ENCODE peak calls at places on chromosomes 5 and 9, in six cellular contexts. One of them, this sample, is unnamed. For H3K27me3, the result is how much of the 10 kb centered on the place peaks cover.

GRCh38 chr5:51371052-51371451 is 12.2 kb upstream of the ISL1 start:
- DNase-seq in aorta: no peak
- DNase-seq in right lobe of liver: no peak
- DNase-seq in fibroblast of lung: no peak
- DNase-seq in CD8-positive, alpha-beta T cell: no peak
- DNase-seq in cardiac muscle cell: no peak
- DNase-seq in this sample: no peak

GRCh38 chr5:156936972-156937371 is 26.1 kb downstream of the TIMD4 start:
- DNase-seq in fibroblast of lung: no peak
- DNase-seq in CD8-positive, alpha-beta T cell: no peak
- DNase-seq in aorta: no peak
- DNase-seq in right lobe of liver: no peak
- DNase-seq in cardiac muscle cell: no peak
- DNase-seq in this sample: no peak

GRCh38 chr5:168217497-168217896 is 73.9 kb upstream of the WWC1 start:
- DNase-seq in CD8-positive, alpha-beta T cell: no peak
- DNase-seq in fibroblast of lung: no peak
- DNase-seq in aorta: no peak
- DNase-seq in cardiac muscle cell: no peak
- DNase-seq in right lobe of liver: no peak
- DNase-seq in this sample: no peak

GRCh38 chr5:150116667-150117395 is 30.5 kb upstream of the CSF1R start:
- DNase-seq in cardiac muscle cell: no peak
- DNase-seq in CD8-positive, alpha-beta T cell: no peak
- DNase-seq in right lobe of liver: peak
- DNase-seq in aorta: peak
- DNase-seq in fibroblast of lung: no peak
- DNase-seq in this sample: no peak

GRCh38 chr5:181221792-181222629 is 1.1 kb upstream of the TRIM41 start:
- DNase-seq in CD8-positive, alpha-beta T cell: peak
- DNase-seq in cardiac muscle cell: peak
- DNase-seq in aorta: peak
- DNase-seq in right lobe of liver: peak
- DNase-seq in fibroblast of lung: peak
- DNase-seq in this sample: peak

GRCh38 chr5:81759632-81760005 is 8.7 kb upstream of the SSBP2 start:
- DNase-seq in aorta: no peak
- DNase-seq in right lobe of liver: no peak
- DNase-seq in cardiac muscle cell: no peak
- DNase-seq in CD8-positive, alpha-beta T cell: no peak
- DNase-seq in fibroblast of lung: no peak
- DNase-seq in this sample: no peak

GRCh38 chr9:86036555-86036954 is 62.8 kb downstream of the GOLM1 start:
- DNase-seq in right lobe of liver: no peak
- DNase-seq in cardiac muscle cell: no peak
- DNase-seq in fibroblast of lung: no peak
- DNase-seq in CD8-positive, alpha-beta T cell: no peak
- DNase-seq in aorta: no peak
- DNase-seq in this sample: no peak

GRCh38 chr5:134932508-134932907 is 27.6 kb downstream of the PCBD2 start:
- DNase-seq in right lobe of liver: no peak
- DNase-seq in cardiac muscle cell: no peak
- DNase-seq in aorta: no peak
- DNase-seq in CD8-positive, alpha-beta T cell: no peak
- DNase-seq in fibroblast of lung: no peak
- DNase-seq in this sample: no peak

GRCh38 chr9:29826421-29826820 is 2253.1 kb upstream of the C9orf72 start:
- DNase-seq in CD8-positive, alpha-beta T cell: no peak
- DNase-seq in fibroblast of lung: no peak
- DNase-seq in right lobe of liver: no peak
- DNase-seq in cardiac muscle cell: no peak
- DNase-seq in aorta: no peak
- DNase-seq in this sample: no peak

GRCh38 chr5:30698217-30698616 is 495.3 kb upstream of the CDH6 start:
- DNase-seq in aorta: no peak
- DNase-seq in CD8-positive, alpha-beta T cell: no peak
- DNase-seq in fibroblast of lung: no peak
- DNase-seq in cardiac muscle cell: no peak
- DNase-seq in right lobe of liver: no peak
- DNase-seq in this sample: no peak

GRCh38 chr5:220008-220407 is 1.9 kb downstream of the SDHA start:
- DNase-seq in fibroblast of lung: no peak
- DNase-seq in cardiac muscle cell: no peak
- DNase-seq in right lobe of liver: no peak
- DNase-seq in aorta: no peak
- DNase-seq in CD8-positive, alpha-beta T cell: no peak
- DNase-seq in this sample: no peak

GRCh38 chr9:5612187-5612535 is 16.7 kb upstream of the RIC1 start:
- DNase-seq in cardiac muscle cell: no peak
- DNase-seq in right lobe of liver: no peak
- DNase-seq in fibroblast of lung: no peak
- DNase-seq in CD8-positive, alpha-beta T cell: no peak
- DNase-seq in aorta: no peak
- DNase-seq in this sample: no peak

GRCh38 chr9:5610491-5610890 is 18.4 kb upstream of the RIC1 start:
- DNase-seq in right lobe of liver: no peak
- DNase-seq in cardiac muscle cell: no peak
- DNase-seq in CD8-positive, alpha-beta T cell: no peak
- DNase-seq in aorta: no peak
- DNase-seq in fibroblast of lung: no peak
- DNase-seq in this sample: no peak

GRCh38 chr9:5614192-5614591 is 14.7 kb upstream of the RIC1 start:
- DNase-seq in aorta: no peak
- DNase-seq in cardiac muscle cell: no peak
- DNase-seq in right lobe of liver: no peak
- DNase-seq in fibroblast of lung: no peak
- DNase-seq in CD8-positive, alpha-beta T cell: no peak
- DNase-seq in this sample: no peak

GRCh38 chr9:5611321-5612186 is 17.4 kb upstream of the RIC1 start:
- DNase-seq in fibroblast of lung: peak
- DNase-seq in CD8-positive, alpha-beta T cell: no peak
- DNase-seq in aorta: no peak
- DNase-seq in right lobe of liver: no peak
- DNase-seq in cardiac muscle cell: no peak
- DNase-seq in this sample: no peak

DNA sequence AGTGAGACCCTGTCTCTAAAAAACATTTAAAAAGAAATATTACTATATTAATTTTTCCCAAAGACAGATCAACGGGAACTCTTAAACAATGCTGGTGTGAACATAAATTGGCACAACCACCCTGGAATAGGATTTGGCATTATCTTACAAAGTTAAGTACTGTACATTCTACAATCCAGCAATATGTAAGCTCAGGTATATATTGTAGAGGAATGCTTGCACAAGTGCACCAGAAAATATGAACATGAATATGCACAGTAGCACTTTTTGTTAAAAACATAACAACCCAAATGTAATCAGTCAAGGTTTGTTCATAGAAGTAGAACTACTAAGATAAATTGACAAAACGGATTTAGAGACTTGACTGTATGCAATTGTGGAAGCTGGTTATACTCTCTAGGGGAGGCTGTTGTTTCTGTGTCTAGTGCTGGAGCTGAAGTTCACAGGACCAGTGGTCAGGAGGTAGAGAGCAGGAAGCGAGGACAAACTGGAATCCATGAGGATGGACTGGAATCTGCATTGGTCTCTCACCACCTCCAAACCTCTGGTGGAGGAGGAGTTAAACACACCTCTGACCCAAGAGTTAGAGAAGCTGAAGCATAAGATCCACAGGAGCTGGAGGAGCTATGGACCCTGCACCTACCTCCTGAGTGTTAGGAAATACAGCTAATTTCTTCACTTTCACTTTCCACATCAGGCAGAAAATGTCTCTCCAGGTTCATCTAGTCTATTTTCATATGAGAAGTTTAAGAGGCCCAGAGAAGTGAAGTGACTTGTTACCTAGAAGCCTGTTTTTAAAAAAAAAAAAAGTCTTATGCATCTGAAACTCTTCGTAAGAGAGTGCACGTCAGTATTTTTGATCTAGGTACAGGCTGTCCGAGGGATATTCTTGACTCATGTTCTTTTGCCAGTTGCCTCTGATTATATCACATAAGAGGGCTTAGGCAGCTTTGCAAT is 20.3 kb upstream of the RIC1 start:
- DNase-seq in cardiac muscle cell: no peak
- DNase-seq in aorta: no peak
- DNase-seq in right lobe of liver: peak
- DNase-seq in fibroblast of lung: no peak
- DNase-seq in CD8-positive, alpha-beta T cell: no peak
- DNase-seq in this sample: no peak
- H3K27ac ChIP-seq in cardiac muscle cell: no peak
- H3K27ac ChIP-seq in aorta: peak
- H3K27ac ChIP-seq in right lobe of liver: peak
- H3K27ac ChIP-seq in fibroblast of lung: no peak
- H3K27ac ChIP-seq in CD8-positive, alpha-beta T cell: no peak
- H3K27ac ChIP-seq in this sample: no peak

GRCh38 chr9:99825158-99826046 is 3.7 kb downstream of the NR4A3 start:
- DNase-seq in right lobe of liver: no peak
- DNase-seq in cardiac muscle cell: no peak
- DNase-seq in CD8-positive, alpha-beta T cell: no peak
- DNase-seq in aorta: peak
- DNase-seq in fibroblast of lung: no peak
- DNase-seq in this sample: no peak

GRCh38 chr9:99824378-99825157 is 2.9 kb downstream of the NR4A3 start:
- DNase-seq in CD8-positive, alpha-beta T cell: peak
- DNase-seq in cardiac muscle cell: peak
- DNase-seq in right lobe of liver: peak
- DNase-seq in aorta: peak
- DNase-seq in fibroblast of lung: peak
- DNase-seq in this sample: no peak

GRCh38 chr9:99827244-99827643 is 5.6 kb downstream of the NR4A3 start:
- DNase-seq in right lobe of liver: no peak
- DNase-seq in fibroblast of lung: no peak
- DNase-seq in CD8-positive, alpha-beta T cell: no peak
- DNase-seq in aorta: no peak
- DNase-seq in cardiac muscle cell: no peak
- DNase-seq in this sample: no peak

GRCh38 chr9:99828054-99828416 is 6.3 kb downstream of the NR4A3 start:
- DNase-seq in cardiac muscle cell: no peak
- DNase-seq in aorta: no peak
- DNase-seq in right lobe of liver: no peak
- DNase-seq in fibroblast of lung: no peak
- DNase-seq in CD8-positive, alpha-beta T cell: no peak
- DNase-seq in this sample: no peak

GRCh38 chr9:99826579-99826978 is 4.9 kb downstream of the NR4A3 start:
- DNase-seq in cardiac muscle cell: no peak
- DNase-seq in aorta: no peak
- DNase-seq in right lobe of liver: no peak
- DNase-seq in fibroblast of lung: no peak
- DNase-seq in CD8-positive, alpha-beta T cell: no peak
- DNase-seq in this sample: no peak
- H3K27me3 ChIP-seq in cardiac muscle cell: half or more
- H3K27me3 ChIP-seq in aorta: under half
- H3K27me3 ChIP-seq in right lobe of liver: under half
- H3K27me3 ChIP-seq in fibroblast of lung: under half
- H3K27me3 ChIP-seq in CD8-positive, alpha-beta T cell: under half
- H3K27me3 ChIP-seq in this sample: under half

GRCh38 chr5:122091942-122092600 is 14.0 kb upstream of the LOX start:
- DNase-seq in right lobe of liver: no peak
- DNase-seq in aorta: no peak
- DNase-seq in CD8-positive, alpha-beta T cell: no peak
- DNase-seq in cardiac muscle cell: peak
- DNase-seq in fibroblast of lung: peak
- DNase-seq in this sample: no peak
- H3K27ac ChIP-seq in right lobe of liver: no peak
- H3K27ac ChIP-seq in aorta: no peak
- H3K27ac ChIP-seq in CD8-positive, alpha-beta T cell: no peak
- H3K27ac ChIP-seq in cardiac muscle cell: no peak
- H3K27ac ChIP-seq in fibroblast of lung: peak
- H3K27ac ChIP-seq in this sample: no peak

GRCh38 chr9:135330307-135330631 is 149.3 kb upstream of the PPP1R26 start:
- DNase-seq in cardiac muscle cell: no peak
- DNase-seq in CD8-positive, alpha-beta T cell: no peak
- DNase-seq in fibroblast of lung: no peak
- DNase-seq in aorta: no peak
- DNase-seq in right lobe of liver: no peak
- DNase-seq in this sample: no peak

GRCh38 chr9:135328485-135329417 is 150.8 kb upstream of the PPP1R26 start:
- DNase-seq in aorta: peak
- DNase-seq in right lobe of liver: no peak
- DNase-seq in CD8-positive, alpha-beta T cell: no peak
- DNase-seq in cardiac muscle cell: no peak
- DNase-seq in fibroblast of lung: no peak
- DNase-seq in this sample: no peak

GRCh38 chr9:135330685-135331590 is 148.6 kb upstream of the PPP1R26 start:
- DNase-seq in right lobe of liver: no peak
- DNase-seq in fibroblast of lung: no peak
- DNase-seq in cardiac muscle cell: no peak
- DNase-seq in aorta: no peak
- DNase-seq in CD8-positive, alpha-beta T cell: no peak
- DNase-seq in this sample: no peak

GRCh38 chr9:135332516-135332915 is 147.1 kb upstream of the PPP1R26 start:
- DNase-seq in fibroblast of lung: no peak
- DNase-seq in right lobe of liver: no peak
- DNase-seq in cardiac muscle cell: no peak
- DNase-seq in aorta: peak
- DNase-seq in CD8-positive, alpha-beta T cell: no peak
- DNase-seq in this sample: no peak

GRCh38 chr9:135329571-135330306 is 149.8 kb upstream of the PPP1R26 start:
- DNase-seq in aorta: no peak
- DNase-seq in right lobe of liver: peak
- DNase-seq in cardiac muscle cell: peak
- DNase-seq in CD8-positive, alpha-beta T cell: no peak
- DNase-seq in fibroblast of lung: no peak
- DNase-seq in this sample: peak
- H3K27me3 ChIP-seq in aorta: under half
- H3K27me3 ChIP-seq in right lobe of liver: under half
- H3K27me3 ChIP-seq in cardiac muscle cell: under half
- H3K27me3 ChIP-seq in CD8-positive, alpha-beta T cell: under half
- H3K27me3 ChIP-seq in fibroblast of lung: under half
- H3K27me3 ChIP-seq in this sample: under half